ENCODE peak calls at places on chromosomes 13 and 19, in ten cellular contexts. One of them, this sample, is unnamed.

GRCh38 chr13:111371211-111371610 is 50.8 kb downstream of the TEX29 start:
- DNase-seq in heart left ventricle: no peak
- DNase-seq in fibroblast of lung: no peak
- DNase-seq in RWPE2: no peak
- DNase-seq in thoracic aorta: no peak
- DNase-seq in endodermal cell: no peak
- DNase-seq in HL-60: no peak
- DNase-seq in dorsolateral prefrontal cortex: no peak
- DNase-seq in H1: no peak
- DNase-seq in tibial artery: no peak
- DNase-seq in this sample: no peak

GRCh38 chr13:111372651-111373425 is 52.4 kb downstream of the TEX29 start:
- DNase-seq in heart left ventricle: no peak
- DNase-seq in fibroblast of lung: no peak
- DNase-seq in RWPE2: no peak
- DNase-seq in thoracic aorta: no peak
- DNase-seq in endodermal cell: no peak
- DNase-seq in HL-60: no peak
- DNase-seq in dorsolateral prefrontal cortex: no peak
- DNase-seq in H1: no peak
- DNase-seq in tibial artery: no peak
- DNase-seq in this sample: no peak

GRCh38 chr13:86788624-86789023 is 882.5 kb upstream of the SLITRK5 start:
- DNase-seq in heart left ventricle: no peak
- DNase-seq in fibroblast of lung: no peak
- DNase-seq in RWPE2: no peak
- DNase-seq in thoracic aorta: no peak
- DNase-seq in endodermal cell: no peak
- DNase-seq in HL-60: no peak
- DNase-seq in dorsolateral prefrontal cortex: no peak
- DNase-seq in H1: no peak
- DNase-seq in tibial artery: no peak
- DNase-seq in this sample: no peak

GRCh38 chr13:96460571-96460970 is 370.7 kb downstream of the HS6ST3 start:
- DNase-seq in heart left ventricle: no peak
- DNase-seq in fibroblast of lung: no peak
- DNase-seq in RWPE2: no peak
- DNase-seq in thoracic aorta: no peak
- DNase-seq in endodermal cell: no peak
- DNase-seq in HL-60: no peak
- DNase-seq in dorsolateral prefrontal cortex: no peak
- DNase-seq in H1: no peak
- DNase-seq in tibial artery: no peak
- DNase-seq in this sample: no peak

GRCh38 chr19:53545271-53546065 is 7.5 kb downstream of the ZNF331 start:
- DNase-seq in heart left ventricle: no peak
- DNase-seq in fibroblast of lung: peak; percentile 87
- DNase-seq in RWPE2: peak; percentile 82
- DNase-seq in thoracic aorta: no peak
- DNase-seq in endodermal cell: peak; percentile 51
- DNase-seq in HL-60: no peak
- DNase-seq in dorsolateral prefrontal cortex: no peak
- DNase-seq in H1: no peak
- DNase-seq in tibial artery: no peak
- DNase-seq in this sample: peak; percentile 17

GRCh38 chr19:4114181-4114580 is 9.7 kb downstream of the MAP2K2 start:
- DNase-seq in heart left ventricle: no peak
- DNase-seq in fibroblast of lung: no peak
- DNase-seq in RWPE2: no peak
- DNase-seq in thoracic aorta: no peak
- DNase-seq in endodermal cell: no peak
- DNase-seq in HL-60: no peak
- DNase-seq in dorsolateral prefrontal cortex: no peak
- DNase-seq in H1: no peak
- DNase-seq in tibial artery: no peak
- DNase-seq in this sample: no peak

GRCh38 chr13:25923217-25924085 is 128.4 kb downstream of the SHISA2 start:
- DNase-seq in heart left ventricle: no peak
- DNase-seq in fibroblast of lung: no peak
- DNase-seq in RWPE2: no peak
- DNase-seq in thoracic aorta: no peak
- DNase-seq in endodermal cell: no peak
- DNase-seq in HL-60: peak; percentile 33
- DNase-seq in dorsolateral prefrontal cortex: no peak
- DNase-seq in H1: no peak
- DNase-seq in tibial artery: no peak
- DNase-seq in this sample: no peak

GRCh38 chr13:23547000-23547590 is 23.1 kb upstream of the TNFRSF19 start:
- DNase-seq in heart left ventricle: peak; percentile 60
- DNase-seq in fibroblast of lung: peak; percentile 51
- DNase-seq in RWPE2: no peak
- DNase-seq in thoracic aorta: no peak
- DNase-seq in endodermal cell: peak; percentile 72
- DNase-seq in HL-60: no peak
- DNase-seq in dorsolateral prefrontal cortex: no peak
- DNase-seq in H1: peak; percentile 19
- DNase-seq in tibial artery: peak; percentile 66
- DNase-seq in this sample: peak; percentile 53

GRCh38 chr13:98514268-98514667 is 62.6 kb downstream of the STK24 start:
- DNase-seq in heart left ventricle: no peak
- DNase-seq in fibroblast of lung: no peak
- DNase-seq in RWPE2: no peak
- DNase-seq in thoracic aorta: no peak
- DNase-seq in endodermal cell: no peak
- DNase-seq in HL-60: no peak
- DNase-seq in dorsolateral prefrontal cortex: no peak
- DNase-seq in H1: no peak
- DNase-seq in tibial artery: no peak
- DNase-seq in this sample: no peak

GRCh38 chr19:4695224-4695731 is 25.1 kb upstream of the MYDGF start:
- DNase-seq in heart left ventricle: no peak
- DNase-seq in fibroblast of lung: no peak
- DNase-seq in RWPE2: no peak
- DNase-seq in thoracic aorta: no peak
- DNase-seq in endodermal cell: no peak
- DNase-seq in HL-60: no peak
- DNase-seq in dorsolateral prefrontal cortex: peak; percentile 37
- DNase-seq in H1: no peak
- DNase-seq in tibial artery: no peak
- DNase-seq in this sample: peak; percentile 95

GRCh38 chr19:4583961-4584669 is 24.6 kb upstream of the SEMA6B start:
- DNase-seq in heart left ventricle: peak; percentile 25
- DNase-seq in fibroblast of lung: peak; percentile 50
- DNase-seq in RWPE2: no peak
- DNase-seq in thoracic aorta: no peak
- DNase-seq in endodermal cell: peak; percentile 91
- DNase-seq in HL-60: no peak
- DNase-seq in dorsolateral prefrontal cortex: no peak
- DNase-seq in H1: no peak
- DNase-seq in tibial artery: no peak
- DNase-seq in this sample: no peak

GRCh38 chr13:99565478-99566124 is 64.3 kb downstream of the TM9SF2 start:
- DNase-seq in heart left ventricle: no peak
- DNase-seq in fibroblast of lung: peak; percentile 5
- DNase-seq in RWPE2: no peak
- DNase-seq in thoracic aorta: no peak
- DNase-seq in endodermal cell: peak; percentile 73
- DNase-seq in HL-60: no peak
- DNase-seq in dorsolateral prefrontal cortex: no peak
- DNase-seq in H1: no peak
- DNase-seq in tibial artery: no peak
- DNase-seq in this sample: no peak

GRCh38 chr13:98476538-98476966 is 100.4 kb downstream of the STK24 start:
- DNase-seq in heart left ventricle: peak; percentile 43
- DNase-seq in fibroblast of lung: peak; percentile 96
- DNase-seq in RWPE2: peak; percentile 82
- DNase-seq in thoracic aorta: no peak
- DNase-seq in endodermal cell: peak; percentile 80
- DNase-seq in HL-60: peak; percentile 73
- DNase-seq in dorsolateral prefrontal cortex: no peak
- DNase-seq in H1: no peak
- DNase-seq in tibial artery: no peak
- DNase-seq in this sample: peak; percentile 76

GRCh38 chr19:6822311-6822670 is 49.8 kb downstream of the VAV1 start:
- DNase-seq in heart left ventricle: no peak
- DNase-seq in fibroblast of lung: no peak
- DNase-seq in RWPE2: no peak
- DNase-seq in thoracic aorta: no peak
- DNase-seq in endodermal cell: no peak
- DNase-seq in HL-60: no peak
- DNase-seq in dorsolateral prefrontal cortex: no peak
- DNase-seq in H1: no peak
- DNase-seq in tibial artery: no peak
- DNase-seq in this sample: no peak

GRCh38 chr13:41145136-41145908 is 12.7 kb upstream of the KBTBD6 start:
- DNase-seq in heart left ventricle: no peak
- DNase-seq in fibroblast of lung: peak; percentile 35
- DNase-seq in RWPE2: no peak
- DNase-seq in thoracic aorta: no peak
- DNase-seq in endodermal cell: no peak
- DNase-seq in HL-60: no peak
- DNase-seq in dorsolateral prefrontal cortex: no peak
- DNase-seq in H1: no peak
- DNase-seq in tibial artery: no peak
- DNase-seq in this sample: no peak

GRCh38 chr19:51726049-51726448 is 2.3 kb upstream of the HAS1 start:
- DNase-seq in heart left ventricle: peak; percentile 32
- DNase-seq in fibroblast of lung: peak; percentile 77
- DNase-seq in RWPE2: peak; percentile 93
- DNase-seq in thoracic aorta: no peak
- DNase-seq in endodermal cell: peak; percentile 59
- DNase-seq in HL-60: no peak
- DNase-seq in dorsolateral prefrontal cortex: peak; percentile 80
- DNase-seq in H1: no peak
- DNase-seq in tibial artery: no peak
- DNase-seq in this sample: peak; percentile 75
- H3K27ac ChIP-seq in heart left ventricle: no peak overlapping the region
- H3K27ac ChIP-seq in fibroblast of lung: peak overlapping the region; percentile 47
- H3K27ac ChIP-seq in RWPE2: peak overlapping the region; percentile 58
- H3K27ac ChIP-seq in thoracic aorta: no peak overlapping the region
- H3K27ac ChIP-seq in endodermal cell: no peak overlapping the region
- H3K27ac ChIP-seq in HL-60: no peak overlapping the region
- H3K27ac ChIP-seq in dorsolateral prefrontal cortex: peak overlapping the region; percentile 90
- H3K27ac ChIP-seq in H1: no peak overlapping the region
- H3K27ac ChIP-seq in tibial artery: no peak overlapping the region
- H3K27ac ChIP-seq in this sample: no peak overlapping the region

GRCh38 chr19:29119582-29119981 is 93.4 kb downstream of the UQCRFS1 start:
- DNase-seq in heart left ventricle: no peak
- DNase-seq in fibroblast of lung: no peak
- DNase-seq in RWPE2: no peak
- DNase-seq in thoracic aorta: no peak
- DNase-seq in endodermal cell: peak; percentile 80
- DNase-seq in HL-60: no peak
- DNase-seq in dorsolateral prefrontal cortex: no peak
- DNase-seq in H1: no peak
- DNase-seq in tibial artery: peak; percentile 21
- DNase-seq in this sample: no peak
- TF ChIP-seq CTCF in heart left ventricle: no peak
- TF ChIP-seq CTCF in fibroblast of lung: no peak
- TF ChIP-seq CTCF in RWPE2: no peak
- TF ChIP-seq CTCF in thoracic aorta: no peak
- TF ChIP-seq CTCF in endodermal cell: peak; percentile 78
- TF ChIP-seq CTCF in HL-60: no peak
- TF ChIP-seq CTCF in dorsolateral prefrontal cortex: no peak
- TF ChIP-seq CTCF in H1: peak; percentile 66
- TF ChIP-seq CTCF in tibial artery: no peak
- TF ChIP-seq CTCF in this sample: peak; percentile 34

DNA sequence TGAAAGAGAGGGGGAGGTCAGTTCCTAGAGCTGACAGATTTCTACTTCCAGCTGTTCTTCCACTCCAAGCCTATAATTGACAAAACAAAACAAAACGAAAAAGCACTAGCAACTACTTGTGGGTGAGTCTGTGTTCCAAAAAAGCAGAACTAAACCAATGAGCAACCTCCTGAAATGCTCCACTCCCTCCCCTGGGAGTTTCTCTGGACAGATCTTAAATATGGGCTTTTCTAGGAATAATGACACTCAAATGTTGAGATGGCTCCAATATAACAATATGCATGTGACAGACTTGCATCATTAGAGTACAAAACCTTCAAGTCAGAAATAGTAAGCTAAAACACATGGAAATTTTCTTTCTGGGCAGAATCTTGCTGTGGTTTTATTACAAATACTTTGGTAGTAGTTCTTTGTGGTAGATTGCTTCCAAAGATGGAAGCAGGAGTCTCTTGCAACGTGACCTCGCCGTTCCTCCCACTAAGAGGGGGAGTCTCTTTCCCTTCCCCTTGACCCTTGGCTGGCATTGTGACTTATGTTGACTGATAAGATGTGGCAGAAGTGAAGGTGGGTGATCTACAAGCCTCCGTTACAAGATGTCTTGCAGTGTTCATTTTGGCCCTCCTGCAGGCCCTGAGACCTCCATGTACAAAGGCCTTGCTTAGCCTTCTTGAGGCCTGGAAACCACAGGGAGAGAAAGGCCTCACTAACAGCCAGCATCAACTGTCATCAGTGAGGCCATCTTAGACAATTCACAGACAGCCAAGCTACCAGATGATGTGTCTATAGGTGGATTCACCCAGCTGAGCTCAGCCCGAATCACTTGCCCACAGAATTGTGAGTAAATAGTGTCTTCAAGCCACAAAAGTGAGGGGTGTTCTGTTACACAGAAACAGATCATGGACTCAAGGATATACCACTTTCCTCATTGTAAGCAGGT is 173.1 kb upstream of the RFC3 start:
- DNase-seq in heart left ventricle: peak; percentile 27
- DNase-seq in fibroblast of lung: peak; percentile 18
- DNase-seq in RWPE2: no peak
- DNase-seq in thoracic aorta: no peak
- DNase-seq in endodermal cell: no peak
- DNase-seq in HL-60: no peak
- DNase-seq in dorsolateral prefrontal cortex: no peak
- DNase-seq in H1: no peak
- DNase-seq in tibial artery: no peak
- DNase-seq in this sample: peak; percentile 28
- H3K27ac ChIP-seq in heart left ventricle: peak overlapping the region; percentile 68
- H3K27ac ChIP-seq in fibroblast of lung: no peak overlapping the region
- H3K27ac ChIP-seq in RWPE2: peak overlapping the region; percentile 92
- H3K27ac ChIP-seq in thoracic aorta: peak overlapping the region; percentile 58
- H3K27ac ChIP-seq in endodermal cell: no peak overlapping the region
- H3K27ac ChIP-seq in HL-60: peak overlapping the region; percentile 68
- H3K27ac ChIP-seq in dorsolateral prefrontal cortex: peak overlapping the region; percentile 15
- H3K27ac ChIP-seq in H1: no peak overlapping the region
- H3K27ac ChIP-seq in tibial artery: peak overlapping the region; percentile 50
- H3K27ac ChIP-seq in this sample: peak overlapping the region; percentile 70

DNA sequence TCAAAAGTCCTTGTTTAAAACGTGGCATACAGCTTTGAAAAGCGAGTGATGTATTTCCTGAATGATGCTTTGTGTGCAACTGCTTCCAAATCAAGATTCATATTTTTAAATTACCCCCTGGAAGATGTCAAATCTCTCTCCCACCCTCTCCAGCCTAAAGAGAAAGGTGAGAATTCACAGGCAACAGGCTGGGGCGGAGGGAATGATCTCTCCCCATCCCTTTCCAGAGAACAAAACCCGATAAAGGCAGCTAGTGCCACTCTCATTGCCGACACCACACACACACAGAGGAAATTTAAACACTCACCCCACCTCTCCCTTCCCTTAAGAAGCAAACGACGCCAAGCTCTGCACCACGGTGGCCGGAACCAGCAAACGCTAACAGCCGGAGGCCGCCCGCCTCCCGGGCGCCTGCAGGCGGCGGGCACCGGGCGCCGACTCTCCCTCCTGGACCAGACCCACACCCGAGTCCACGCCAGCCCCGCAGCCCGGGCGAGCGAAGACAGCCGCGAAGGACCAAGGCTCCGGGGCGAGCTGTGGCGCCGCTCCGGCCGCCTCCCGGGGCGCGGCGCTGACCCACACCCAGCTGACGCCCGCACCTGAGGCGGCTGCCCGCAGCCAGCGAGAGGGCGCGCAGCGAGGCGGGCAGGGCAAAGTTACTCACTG is 485 bp downstream of the LNX2 start:
- DNase-seq in heart left ventricle: peak; percentile 47
- DNase-seq in fibroblast of lung: peak; percentile 42
- DNase-seq in RWPE2: no peak
- DNase-seq in thoracic aorta: no peak
- DNase-seq in endodermal cell: no peak
- DNase-seq in HL-60: no peak
- DNase-seq in dorsolateral prefrontal cortex: no peak
- DNase-seq in H1: no peak
- DNase-seq in tibial artery: peak; percentile 76
- DNase-seq in this sample: peak; percentile 78
- TF ChIP-seq CTCF in heart left ventricle: no peak
- TF ChIP-seq CTCF in fibroblast of lung: peak; percentile 24
- TF ChIP-seq CTCF in RWPE2: no peak
- TF ChIP-seq CTCF in thoracic aorta: peak; percentile 50
- TF ChIP-seq CTCF in endodermal cell: peak; percentile 63
- TF ChIP-seq CTCF in HL-60: no peak
- TF ChIP-seq CTCF in dorsolateral prefrontal cortex: peak; percentile 13
- TF ChIP-seq CTCF in H1: no peak
- TF ChIP-seq CTCF in tibial artery: peak; percentile 41
- TF ChIP-seq CTCF in this sample: peak; percentile 37